ENCODE peak calls at places on chromosomes 1 and 21, in five cellular contexts. T, E, I, Z and D are unnamed samples.

GRCh38 chr1:202270871-202271326 is 70.8 kb downstream of the UBE2T start:
- DNase-seq in T (no peak), Z (peak; percentile 50), I (no peak), E (peak; percentile 77), D (peak; percentile 97)

GRCh38 chr1:16115468-16116363 is 40.2 kb downstream of the EPHA2 start:
- DNase-seq in I (no peak), E (peak; percentile 83), Z (no peak), T (no peak), D (no peak)

GRCh38 chr21:38948377-38948776 is 142.6 kb downstream of the ETS2 start:
- DNase-seq in E (no peak), T (peak; percentile 33), Z (no peak), I (no peak), D (no peak)

GRCh38 chr1:77044133-77044849 is 174.9 kb downstream of the PIGK start:
- DNase-seq in Z (no peak), I (no peak), E (no peak), T (no peak), D (no peak)

GRCh38 chr1:33433509-33434362 is 2.8 kb upstream of the PHC2 start:
- DNase-seq in Z (peak; percentile 86), T (peak; percentile 100), I (peak; percentile 100), E (no peak), D (no peak)

GRCh38 chr21:17334478-17334877 is 178.4 kb upstream of the CXADR start:
- DNase-seq in T (no peak), E (no peak), Z (no peak), I (no peak), D (no peak)

GRCh38 chr1:45868861-45869260 is 65.4 kb downstream of the MAST2 start:
- DNase-seq in E (no peak), Z (no peak), T (no peak), I (no peak), D (no peak)

GRCh38 chr1:27726173-27726793 is 522 bp downstream of the FAM76A start:
- DNase-seq in I (no peak), E (peak; percentile 52), T (no peak), Z (peak; percentile 89), D (peak; percentile 18)

GRCh38 chr1:232239557-232240468 is 390.1 kb downstream of the SIPA1L2 start:
- DNase-seq in I (no peak), T (no peak), E (peak; percentile 71), Z (no peak), D (no peak)

GRCh38 chr1:29835486-29836273 is 599.4 kb downstream of the PTPRU start:
- DNase-seq in I (no peak), E (no peak), T (no peak), Z (peak; percentile 69), D (no peak)

GRCh38 chr21:42309753-42310213 is 5.4 kb downstream of the TFF3 start:
- DNase-seq in I (peak; percentile 2), E (peak; percentile 54), Z (peak; percentile 93), T (no peak), D (peak; percentile 72)

GRCh38 chr1:99992760-99993467 is 23.1 kb downstream of the SLC35A3 start:
- DNase-seq in Z (no peak), I (no peak), T (no peak), E (no peak), D (no peak)

GRCh38 chr1:154550657-154551056 is 7.8 kb downstream of the UBE2Q1 start:
- DNase-seq in Z (no peak), T (no peak), I (no peak), E (no peak), D (no peak)

GRCh38 chr1:92244376-92244775 is 26.7 kb downstream of the C1orf146 start:
- DNase-seq in T (no peak), E (no peak), I (no peak), Z (no peak), D (no peak)

GRCh38 chr1:43530483-43531452 is at the start of gene PTPRF:
- DNase-seq in I (no peak), T (no peak), Z (peak; percentile 93), E (peak; percentile 45), D (peak; percentile 75)

GRCh38 chr21:42321231-42321630 is 6.0 kb upstream of the TFF3 start:
- DNase-seq in I (no peak), T (no peak), E (no peak), Z (no peak), D (no peak)

GRCh38 chr21:16457498-16457897 is 727.7 kb downstream of the USP25 start:
- DNase-seq in T (no peak), I (no peak), Z (no peak), E (no peak), D (no peak)

GRCh38 chr1:66480162-66480561 is 53.8 kb upstream of the SGIP1 start:
- DNase-seq in E (no peak), I (no peak), T (no peak), Z (no peak), D (peak; percentile 55)

GRCh38 chr21:45078371-45078770 is 4.0 kb downstream of the ADARB1 start:
- DNase-seq in E (no peak), Z (no peak), I (no peak), T (no peak), D (no peak)

GRCh38 chr1:32311709-32312393 is 20.0 kb downstream of the HDAC1 start:
- DNase-seq in T (no peak), I (no peak), Z (peak; percentile 23), E (no peak), D (no peak)

GRCh38 chr1:53294557-53294956 is 33.3 kb downstream of the LRP8 start:
- DNase-seq in T (peak; percentile 11), I (no peak), Z (no peak), E (no peak), D (no peak)

GRCh38 chr1:37124501-37124900 is 90.2 kb upstream of the GRIK3 start:
- DNase-seq in E (no peak), I (no peak), T (no peak), Z (no peak), D (no peak)

GRCh38 chr1:71770121-71770520 is 512.2 kb downstream of the NEGR1 start:
- DNase-seq in I (no peak), Z (no peak), E (no peak), T (peak; percentile 50), D (no peak)

GRCh38 chr1:24993871-24994270 is 63.8 kb upstream of the RUNX3 start:
- DNase-seq in Z (no peak), T (no peak), I (no peak), E (no peak), D (no peak)

GRCh38 chr1:162168935-162169545 is 99.5 kb downstream of the NOS1AP start:
- DNase-seq in I (peak; percentile 50), Z (no peak), E (no peak), T (no peak), D (no peak)

GRCh38 chr1:22447581-22448215 is 4.0 kb upstream of the ZBTB40 start:
- DNase-seq in E (no peak), T (peak; percentile 65), Z (no peak), I (peak; percentile 52), D (no peak)

GRCh38 chr1:209827384-209828261 is at the start of gene UTP25:
- DNase-seq in E (peak; percentile 96), Z (peak; percentile 97), I (peak; percentile 96), T (peak; percentile 80), D (peak; percentile 98)

GRCh38 chr1:109763646-109764415 is at the start of gene EPS8L3:
- DNase-seq in E (no peak), T (no peak), Z (peak; percentile 74), I (no peak), D (no peak)

GRCh38 chr1:107992341-107992740 is 27.4 kb upstream of the VAV3 start:
- DNase-seq in Z (no peak), I (no peak), E (no peak), T (no peak), D (no peak)